ENCODE peak calls at places on chromosome 19, in ten cellular contexts. L is psoas muscle; E is aorta; U is heart right ventricle; D is upper lobe of left lung; R is heart left ventricle; N is fibroblast of lung; G is tibial nerve; X is PC-3; T is effector memory CD4-positive, alpha-beta T cell. J is an unnamed sample.
A peak's percentile ranks its signal among the peaks of the same experiment; 100 is the strongest.

GRCh38 chr19:19746286-19747213 is 13.6 kb upstream of the ZNF14 start:
- DNase-seq in L (no peak), E (no peak), U (no peak), D (no peak), R (no peak), N (no peak), G (no peak), X (no peak), T (no peak), J (no peak)

GRCh38 chr19:54523403-54523802 is 20.8 kb downstream of the LAIR2 start:
- DNase-seq in L (no peak), E (no peak), U (no peak), D (no peak), R (no peak), N (peak; percentile 4), G (no peak), X (peak; percentile 88), T (no peak), J (no peak)

GRCh38 chr19:35457173-35457572 is 9.1 kb downstream of the FFAR2 start:
- DNase-seq in L (no peak), E (no peak), U (no peak), D (no peak), R (no peak), N (no peak), G (no peak), X (no peak), T (no peak), J (no peak)

GRCh38 chr19:43735013-43735412 is 19.1 kb downstream of the IRGC start:
- DNase-seq in L (no peak), E (no peak), U (no peak), D (no peak), R (no peak), N (no peak), G (no peak), X (no peak), T (no peak), J (no peak)

GRCh38 chr19:50718255-50719118 is 1.1 kb downstream of the SHANK1 start:
- DNase-seq in L (no peak), E (no peak), U (no peak), D (no peak), R (no peak), N (no peak), G (no peak), X (no peak), T (no peak), J (no peak)

GRCh38 chr19:3111586-3112247 is 17.6 kb downstream of the GNA11 start:
- DNase-seq in L (no peak), E (no peak), U (no peak), D (no peak), R (no peak), N (no peak), G (no peak), X (no peak), T (no peak), J (no peak)

GRCh38 chr19:48548253-48548911 is 3.6 kb upstream of the SULT2B1 start:
- DNase-seq in L (no peak), E (no peak), U (no peak), D (no peak), R (no peak), N (no peak), G (no peak), X (no peak), T (no peak), J (no peak)

GRCh38 chr19:52507266-52507665 is 20.2 kb upstream of the ZNF808 start:
- DNase-seq in L (no peak), E (no peak), U (no peak), D (no peak), R (no peak), N (peak; percentile 1), G (no peak), X (no peak), T (no peak), J (no peak)

GRCh38 chr19:32676186-32676894 is 692 bp downstream of the RGS9BP start:
- DNase-seq in L (no peak), E (peak; percentile 46), U (no peak), D (no peak), R (no peak), N (no peak), G (no peak), X (no peak), T (no peak), J (no peak)

GRCh38 chr19:6186435-6186834 is 51.0 kb downstream of the ACSBG2 start:
- DNase-seq in L (no peak), E (no peak), U (no peak), D (no peak), R (no peak), N (no peak), G (peak; percentile 22), X (no peak), T (no peak), J (no peak)

GRCh38 chr19:14770944-14771839 is 7.2 kb downstream of the ADGRE2 start:
- DNase-seq in L (no peak), E (no peak), U (no peak), D (no peak), R (no peak), N (no peak), G (no peak), X (no peak), T (no peak), J (peak; percentile 21)

GRCh38 chr19:40610396-40611064 is 9.4 kb downstream of the LTBP4 start:
- DNase-seq in L (peak; percentile 72), E (peak; percentile 86), U (peak; percentile 68), D (peak; percentile 66), R (peak; percentile 75), N (no peak), G (no peak), X (no peak), T (peak; percentile 69), J (peak; percentile 63)

GRCh38 chr19:21699197-21699596 is 68.2 kb downstream of the ZNF100 start:
- DNase-seq in L (no peak), E (no peak), U (no peak), D (no peak), R (no peak), N (no peak), G (no peak), X (no peak), T (no peak), J (no peak)

GRCh38 chr19:51809787-51810186 is 14.8 kb downstream of the FPR3 start:
- DNase-seq in L (no peak), E (no peak), U (peak; percentile 31), D (no peak), R (no peak), N (no peak), G (peak; percentile 48), X (peak; percentile 51), T (no peak), J (no peak)

GRCh38 chr19:13010992-13011652 is 15.8 kb downstream of the NFIX start:
- DNase-seq in L (no peak), E (no peak), U (no peak), D (no peak), R (no peak), N (no peak), G (no peak), X (no peak), T (no peak), J (no peak)

GRCh38 chr19:18344546-18344945 is 4.1 kb downstream of the PGPEP1 start:
- DNase-seq in L (no peak), E (no peak), U (no peak), D (no peak), R (no peak), N (no peak), G (no peak), X (no peak), T (no peak), J (no peak)
- H3K27ac ChIP-seq in L (no peak overlapping the region), E (no peak overlapping the region), U (no peak overlapping the region), D (no peak overlapping the region), R (no peak overlapping the region), N (peak overlapping the region; percentile 8), G (peak overlapping the region; percentile 62), X (no peak overlapping the region), T (no peak overlapping the region), J (peak overlapping the region; percentile 63)

DNA sequence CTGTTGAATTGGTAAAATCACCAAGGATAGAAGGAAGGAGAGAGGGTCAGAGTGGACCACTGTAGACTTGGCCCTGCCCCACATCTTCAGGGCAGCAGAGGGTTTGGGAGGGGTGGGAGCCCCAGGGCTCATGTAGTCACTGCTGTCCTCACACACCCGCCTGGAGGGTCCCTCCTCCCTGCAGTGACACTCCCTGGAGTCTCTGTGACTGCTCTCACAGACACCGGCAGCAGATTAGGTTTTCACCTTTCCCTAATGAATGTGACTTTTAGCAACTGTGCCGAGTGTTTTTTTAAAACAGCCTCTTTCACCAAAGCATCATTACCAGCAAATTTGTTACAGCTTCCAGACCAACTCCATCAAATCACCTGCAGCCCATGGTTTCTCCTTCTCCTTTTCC is 45.7 kb upstream of the CCNE1 start:
- DNase-seq in L (no peak), E (no peak), U (no peak), D (no peak), R (no peak), N (no peak), G (no peak), X (no peak), T (no peak), J (no peak)
- H3K36me3 ChIP-seq in L (no peaks in the 10 kb centered on the region), E (no peaks in the 10 kb centered on the region), U (no peaks in the 10 kb centered on the region), D (no peaks in the 10 kb centered on the region), R (no peaks in the 10 kb centered on the region), N (no peaks in the 10 kb centered on the region), G (no peaks in the 10 kb centered on the region), X (no peaks in the 10 kb centered on the region), T (no peaks in the 10 kb centered on the region), J (no peaks in the 10 kb centered on the region)

GRCh38 chr19:44746946-44747738 is 1.4 kb upstream of the BCL3 start:
- DNase-seq in L (peak; percentile 97), E (peak; percentile 97), U (peak; percentile 96), D (peak; percentile 97), R (peak; percentile 94), N (peak; percentile 95), G (peak; percentile 88), X (peak; percentile 91), T (peak; percentile 93), J (peak; percentile 96)
- H3K4me1 ChIP-seq in L (peaks cover 48% of the 10 kb centered on the region), E (no peaks in the 10 kb centered on the region), U (peaks cover 74% of the 10 kb centered on the region), D (peaks cover 84% of the 10 kb centered on the region), R (peaks cover 84% of the 10 kb centered on the region), N (peaks cover 38% of the 10 kb centered on the region), G (no peaks in the 10 kb centered on the region), X (peaks cover 58% of the 10 kb centered on the region), T (peaks cover 36% of the 10 kb centered on the region), J (peaks cover 18% of the 10 kb centered on the region)

GRCh38 chr19:33731886-33732285 is 64.8 kb upstream of the KCTD15 start:
- DNase-seq in L (no peak), E (no peak), U (no peak), D (no peak), R (no peak), N (no peak), G (no peak), X (no peak), T (no peak), J (no peak)

GRCh38 chr19:33734913-33735312 is 61.8 kb upstream of the KCTD15 start:
- DNase-seq in L (no peak), E (no peak), U (peak; percentile 53), D (no peak), R (peak; percentile 24), N (no peak), G (no peak), X (no peak), T (no peak), J (no peak)

GRCh38 chr19:33736787-33737186 is 59.9 kb upstream of the KCTD15 start:
- DNase-seq in L (no peak), E (no peak), U (no peak), D (no peak), R (no peak), N (no peak), G (no peak), X (no peak), T (no peak), J (no peak)

GRCh38 chr19:33737704-33738103 is 59.0 kb upstream of the KCTD15 start:
- DNase-seq in L (no peak), E (no peak), U (no peak), D (no peak), R (no peak), N (no peak), G (no peak), X (no peak), T (no peak), J (no peak)

GRCh38 chr19:33736158-33736557 is 60.5 kb upstream of the KCTD15 start:
- DNase-seq in L (no peak), E (no peak), U (no peak), D (no peak), R (no peak), N (no peak), G (no peak), X (no peak), T (no peak), J (no peak)
- H3K27ac ChIP-seq in L (no peak overlapping the region), E (no peak overlapping the region), U (no peak overlapping the region), D (no peak overlapping the region), R (no peak overlapping the region), N (no peak overlapping the region), G (no peak overlapping the region), X (no peak overlapping the region), T (no peak overlapping the region), J (no peak overlapping the region)